ENCODE peak calls at places on chromosomes 7 and 10, in seven cellular contexts. K, J, F, A, L, B and X are unnamed samples.

GRCh38 chr7:135653285-135654080 is 8.8 kb upstream of the STMP1 start:
- DNase-seq in F (no peak), L (peak), J (no peak), A (peak), K (no peak), B (no peak), X (no peak)

GRCh38 chr7:134806197-134806596 is 26.8 kb downstream of the CALD1 start:
- DNase-seq in L (no peak), J (no peak), A (no peak), K (no peak), F (no peak), B (no peak), X (no peak)

GRCh38 chr10:47059606-47060311 is 148.5 kb downstream of the PTPN20 start:
- DNase-seq in K (no peak), L (no peak), A (no peak), B (no peak), F (no peak), J (no peak), X (no peak)

GRCh38 chr7:28142650-28143049 is 37.9 kb downstream of the JAZF1 start:
- DNase-seq in F (no peak), J (no peak), A (no peak), K (no peak), L (no peak), B (no peak), X (no peak)

GRCh38 chr10:13890233-13890616 is 303.5 kb downstream of the PRPF18 start:
- DNase-seq in L (no peak), J (no peak), K (no peak), B (no peak), F (no peak), A (no peak), X (no peak)

GRCh38 chr10:104046651-104047050 is 39.0 kb downstream of the COL17A1 start:
- DNase-seq in B (no peak), F (no peak), J (no peak), K (no peak), A (no peak), L (no peak), X (no peak)

GRCh38 chr10:21517983-21518628 is 7.4 kb downstream of the SKIDA1 start:
- DNase-seq in A (no peak), J (no peak), F (no peak), L (no peak), K (no peak), B (no peak), X (no peak)

GRCh38 chr10:49334993-49335972 is 36.3 kb downstream of the C10orf71 start:
- DNase-seq in F (no peak), A (no peak), B (no peak), K (no peak), L (no peak), J (no peak), X (no peak)

GRCh38 chr10:28939352-28940157 is 262.2 kb downstream of the BAMBI start:
- DNase-seq in A (no peak), F (peak), L (peak), B (peak), J (no peak), K (no peak), X (no peak)

GRCh38 chr7:158431941-158432347 is 155.7 kb downstream of the PTPRN2 start:
- DNase-seq in J (no peak), B (no peak), K (no peak), A (peak), F (peak), L (peak), X (no peak)

GRCh38 chr10:24622781-24623301 is 100.8 kb downstream of the ARHGAP21 start:
- DNase-seq in A (no peak), B (no peak), F (no peak), J (no peak), K (no peak), L (no peak), X (no peak)

GRCh38 chr10:124255556-124255955 is 162.2 kb upstream of the CHST15 start:
- DNase-seq in F (no peak), B (no peak), A (peak), J (no peak), K (no peak), L (no peak), X (no peak)

DNA sequence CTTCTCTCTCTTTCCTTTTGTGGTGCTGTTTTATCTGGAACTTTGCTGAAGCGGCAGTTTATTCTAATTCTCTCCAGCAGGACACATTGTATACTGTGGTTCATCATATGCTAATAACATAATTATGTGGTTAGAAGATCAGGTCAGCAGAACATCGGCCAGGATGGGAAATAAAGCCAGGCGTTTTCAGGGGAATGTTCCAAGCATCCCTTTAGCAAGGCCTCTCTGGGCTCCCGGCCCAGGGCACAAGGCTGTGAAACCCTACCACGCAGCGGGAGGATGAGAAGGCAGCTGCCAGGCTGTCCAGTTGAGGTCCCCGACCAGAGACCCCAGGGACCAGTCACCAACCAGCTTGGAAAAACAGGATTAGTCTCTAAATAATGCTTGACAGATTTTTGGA is 112.2 kb upstream of the GALNT17 start:
- DNase-seq in K (no peak), A (no peak), F (no peak), J (no peak), L (no peak), B (no peak), X (no peak)
- TF ChIP-seq TAF1 in K (no peak), A (no peak), F (no peak), J (no peak), L (no peak), B (no peak), X (no peak)

GRCh38 chr7:89001306-89001705 is 205.8 kb upstream of the TEX47 start:
- DNase-seq in J (no peak), K (no peak), B (no peak), F (no peak), L (no peak), A (no peak), X (no peak)

GRCh38 chr7:89002942-89003618 is 207.5 kb upstream of the TEX47 start:
- DNase-seq in L (no peak), B (no peak), A (no peak), F (no peak), J (peak), K (no peak), X (no peak)

DNA sequence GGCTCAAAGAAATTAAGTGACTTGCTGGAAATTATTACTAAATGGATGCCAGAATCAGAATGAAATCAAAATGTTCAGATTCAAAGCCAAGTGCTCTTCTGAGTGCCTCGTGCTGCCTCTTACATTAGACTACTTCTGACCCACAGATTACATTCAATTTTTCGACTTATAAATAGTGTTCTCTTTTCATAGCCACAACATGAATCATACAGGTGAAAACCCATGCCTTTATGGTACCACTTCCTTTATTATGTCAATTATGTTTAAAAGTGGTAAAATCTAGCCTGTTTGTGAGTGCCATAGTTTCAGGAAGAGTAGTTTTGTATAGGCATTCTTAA is 208.1 kb upstream of the TEX47 start:
- DNase-seq in F (no peak), B (no peak), A (no peak), L (no peak), J (peak), K (no peak), X (no peak)
- TF ChIP-seq TAF1 in F (no peak), B (no peak), A (no peak), L (no peak), J (no peak), K (no peak), X (no peak)

GRCh38 chr10:74936577-74937445 is 110.4 kb downstream of the KAT6B start:
- DNase-seq in A (no peak), F (no peak), K (no peak), J (no peak), B (no peak), L (no peak), X (no peak)
- TF ChIP-seq TAF1 in A (no peak), F (no peak), K (no peak), J (no peak), B (no peak), L (no peak), X (no peak)

DNA sequence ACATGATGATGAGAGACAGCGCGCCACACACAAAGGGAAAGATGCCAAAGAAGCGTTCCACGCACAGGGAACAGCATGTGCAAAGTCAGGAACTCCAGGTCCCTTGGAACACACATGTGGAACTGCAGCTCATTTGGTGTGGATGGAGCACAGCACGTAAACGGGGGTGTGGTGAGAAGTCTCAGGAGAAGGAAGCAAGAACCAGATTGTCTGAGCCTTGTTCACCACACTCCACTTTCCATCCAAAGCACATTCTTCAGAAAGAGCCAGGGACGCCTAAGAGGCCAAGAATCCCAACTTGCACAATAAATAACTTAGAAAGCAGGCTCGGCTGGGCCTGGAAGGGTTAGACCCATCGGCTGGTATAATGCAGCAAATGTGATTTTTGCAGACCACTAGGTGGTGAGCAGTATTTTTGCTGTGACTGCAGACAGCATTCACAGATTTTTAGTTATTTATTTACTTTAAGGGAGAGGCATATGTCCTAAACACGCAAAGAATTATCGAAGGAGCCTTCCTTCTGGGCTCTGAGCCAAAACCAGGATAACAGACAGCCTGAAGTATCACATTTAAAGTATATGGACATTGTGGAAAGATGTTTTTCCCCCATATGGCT is 27.9 kb upstream of the ASCC1 start:
- DNase-seq in L (peak), A (no peak), B (no peak), J (no peak), K (no peak), F (no peak), X (no peak)
- TF ChIP-seq TAF1 in L (no peak), A (no peak), B (no peak), J (no peak), K (no peak), F (no peak), X (no peak)

GRCh38 chr10:80498039-80498832 is 39.5 kb upstream of the SH2D4B start:
- DNase-seq in J (no peak), K (no peak), L (no peak), A (no peak), F (no peak), B (no peak), X (no peak)

GRCh38 chr10:80496555-80497172 is 41.0 kb upstream of the SH2D4B start:
- DNase-seq in A (no peak), B (no peak), K (no peak), F (no peak), J (no peak), L (no peak), X (no peak)

GRCh38 chr10:80500572-80501380 is 36.9 kb upstream of the SH2D4B start:
- DNase-seq in J (peak), L (no peak), A (no peak), B (no peak), K (no peak), F (no peak), X (no peak)

GRCh38 chr10:80498833-80499671 is 38.6 kb upstream of the SH2D4B start:
- DNase-seq in L (no peak), B (no peak), J (no peak), K (no peak), A (no peak), F (peak), X (no peak)

GRCh38 chr10:80497187-80498038 is 40.3 kb upstream of the SH2D4B start:
- DNase-seq in F (no peak), L (peak), J (no peak), B (no peak), A (no peak), K (no peak), X (no peak)
- TF ChIP-seq TAF1 in F (no peak), L (peak), J (no peak), B (no peak), A (no peak), K (no peak), X (no peak)

GRCh38 chr7:34165927-34166550 is 260.7 kb downstream of the BMPER start:
- DNase-seq in L (no peak), A (peak), J (no peak), F (peak), K (no peak), B (no peak), X (no peak)
- TF ChIP-seq TAF1 in L (no peak), A (no peak), J (no peak), F (no peak), K (no peak), B (no peak), X (no peak)